ENCODE peak calls at places on chromosomes 7 and 10, in four cellular contexts. J is activated naive CD4-positive, alpha-beta T cell treated with anti-CD3 and anti-CD28 coated beads, Interleukin-2, amount 50 U/mL, for 16 hours; E is astrocyte of the spinal cord; L is NCI-H2107. D is an unnamed sample.

GRCh38 chr10:104028146-104028545 is 57.5 kb downstream of the COL17A1 start:
- DNase-seq in J (no peak), E (no peak), L (no peak), D (peak; percentile 81)

GRCh38 chr7:33556471-33556870 is 348.9 kb upstream of the BMPER start:
- DNase-seq in J (no peak), E (no peak), L (no peak), D (no peak)

GRCh38 chr10:103540722-103541121 is 47.2 kb downstream of the NEURL1 start:
- DNase-seq in J (no peak), E (no peak), L (no peak), D (no peak)

GRCh38 chr7:13990319-13990983 is 985 bp upstream of the ETV1 start:
- DNase-seq in J (no peak), E (peak; percentile 72), L (peak; percentile 57), D (peak; percentile 90)

GRCh38 chr10:103626178-103626577 is 132.7 kb downstream of the NEURL1 start:
- DNase-seq in J (no peak), E (no peak), L (no peak), D (no peak)

GRCh38 chr10:61052469-61053205 is 108.7 kb upstream of the RHOBTB1 start:
- DNase-seq in J (no peak), E (no peak), L (no peak), D (no peak)

GRCh38 chr7:118870187-118870586 is 645.7 kb downstream of the ANKRD7 start:
- DNase-seq in J (no peak), E (no peak), L (no peak), D (peak; percentile 23)

GRCh38 chr10:1104971-1105370 is 48.8 kb downstream of the WDR37 start:
- DNase-seq in J (no peak), E (no peak), L (no peak), D (no peak)

GRCh38 chr10:93893646-93894515 is at the start of gene SLC35G1:
- DNase-seq in J (peak; percentile 74), E (peak; percentile 58), L (no peak), D (peak; percentile 79)

GRCh38 chr7:151033864-151034249 is 5.6 kb downstream of the ABCB8 start:
- DNase-seq in J (no peak), E (no peak), L (no peak), D (no peak)

GRCh38 chr10:75123088-75123682 is 11.7 kb downstream of the SAMD8 start:
- DNase-seq in J (no peak), E (no peak), L (no peak), D (no peak)

GRCh38 chr7:101743241-101743994 is 74.0 kb upstream of the CUX1 start:
- DNase-seq in J (peak; percentile 71), E (peak; percentile 61), L (no peak), D (peak; percentile 73)

GRCh38 chr10:8071006-8071405 is 16.5 kb downstream of the GATA3 start:
- DNase-seq in J (no peak), E (no peak), L (no peak), D (no peak)

GRCh38 chr10:1546431-1547110 is 190.8 kb downstream of the ADARB2 start:
- DNase-seq in J (no peak), E (no peak), L (no peak), D (no peak)

GRCh38 chr10:8049874-8050560 is 4.5 kb upstream of the GATA3 start:
- DNase-seq in J (no peak), E (no peak), L (no peak), D (no peak)

GRCh38 chr10:34607894-34608293 is 207.2 kb downstream of the PARD3 start:
- DNase-seq in J (no peak), E (no peak), L (no peak), D (peak; percentile 65)

GRCh38 chr7:133458688-133459087 is 205.8 kb downstream of the EXOC4 start:
- DNase-seq in J (no peak), E (no peak), L (no peak), D (no peak)

GRCh38 chr10:58399410-58399809 is 14.2 kb downstream of the TFAM start:
- DNase-seq in J (no peak), E (no peak), L (no peak), D (peak; percentile 22)